ENCODE peak calls at places on chromosomes 16 and 17, in nine cellular contexts. T is AG04450, S is uterus, D is endothelial cell, E is AG10803, J is nephron progenitor cell, B is brain microvascular endothelial cell, A is heart right ventricle, L is cardiac fibroblast. Y is an unnamed sample.

GRCh38 chr16:89360760-89361435 is 129.5 kb downstream of the ANKRD11 start:
- DNase-seq in T (no peak), E (no peak), B (no peak), D (no peak), A (no peak), L (no peak), S (no peak), J (no peak), Y (no peak)

GRCh38 chr17:47882247-47882646 is 13.8 kb upstream of the SP2 start:
- DNase-seq in A (no peak), S (peak), E (peak), B (no peak), T (no peak), D (no peak), J (no peak), L (no peak), Y (peak)

GRCh38 chr17:45775576-45776011 is 8.5 kb upstream of the CRHR1 start:
- DNase-seq in S (no peak), L (no peak), A (peak), D (no peak), B (no peak), E (peak), T (no peak), J (no peak), Y (no peak)

GRCh38 chr16:2686912-2687507 is 4.7 kb downstream of the KCTD5 start:
- DNase-seq in S (no peak), L (no peak), J (no peak), E (no peak), T (no peak), D (no peak), A (no peak), B (no peak), Y (no peak)

GRCh38 chr17:64787921-64788271 is 125.8 kb upstream of the SMURF2 start:
- DNase-seq in L (no peak), T (no peak), A (no peak), E (no peak), B (no peak), D (no peak), J (no peak), S (no peak), Y (no peak)

GRCh38 chr16:3074860-3075545 is 9.6 kb downstream of the IL32 start:
- DNase-seq in S (no peak), E (no peak), A (no peak), D (no peak), B (no peak), L (no peak), J (no peak), T (no peak), Y (no peak)

GRCh38 chr16:3020604-3021448 is 658 bp downstream of the TNFRSF12A start:
- DNase-seq in J (peak), T (peak), B (peak), S (peak), L (peak), A (peak), E (peak), D (no peak), Y (peak)

GRCh38 chr16:68519225-68519745 is 19.8 kb upstream of the ZFP90 start:
- DNase-seq in T (no peak), A (no peak), S (no peak), B (no peak), L (no peak), D (no peak), E (no peak), J (no peak), Y (no peak)

GRCh38 chr16:57380671-57381462 is 8.6 kb downstream of the CX3CL1 start:
- DNase-seq in S (no peak), L (peak), A (no peak), D (no peak), T (no peak), E (no peak), B (peak), J (no peak), Y (peak)

GRCh38 chr16:30893744-30894539 is at the start of gene BCL7C:
- DNase-seq in E (peak), J (peak), D (peak), T (no peak), B (peak), S (peak), A (peak), L (peak), Y (peak)

GRCh38 chr17:63439682-63440081 is 6.4 kb downstream of the CYB561 start:
- DNase-seq in L (peak), S (no peak), A (no peak), J (no peak), E (peak), T (no peak), B (no peak), D (no peak), Y (peak)

GRCh38 chr16:83137326-83137770 is 510.6 kb downstream of the CDH13 start:
- DNase-seq in E (peak), J (no peak), L (peak), A (no peak), S (peak), T (peak), D (no peak), B (peak), Y (peak)

GRCh38 chr17:75552847-75553552 is 27.5 kb downstream of the LLGL2 start:
- DNase-seq in J (peak), S (no peak), D (no peak), B (no peak), E (no peak), T (no peak), A (no peak), L (no peak), Y (no peak)

GRCh38 chr17:50155115-50155819 is 4.8 kb upstream of the PPP1R9B start:
- DNase-seq in J (no peak), T (no peak), B (no peak), A (peak), L (peak), D (no peak), S (peak), E (peak), Y (no peak)

GRCh38 chr17:50161023-50161910 is 4.5 kb upstream of the SGCA start:
- DNase-seq in L (peak), A (peak), B (peak), D (peak), S (peak), J (peak), T (peak), E (peak), Y (peak)

GRCh38 chr17:50154604-50155003 is 4.1 kb upstream of the PPP1R9B start:
- DNase-seq in L (no peak), A (no peak), D (no peak), S (no peak), E (no peak), B (no peak), J (no peak), T (no peak), Y (no peak)

GRCh38 chr17:50153650-50154575 is 3.4 kb upstream of the PPP1R9B start:
- DNase-seq in T (no peak), A (peak), J (no peak), B (no peak), L (no peak), D (no peak), E (no peak), S (no peak), Y (no peak)

GRCh38 chr17:50157891-50158290 is 7.4 kb upstream of the PPP1R9B start:
- DNase-seq in S (no peak), L (no peak), E (no peak), T (no peak), J (no peak), A (no peak), D (no peak), B (no peak), Y (no peak)
- TF ChIP-seq CTCF in S (no peak), L (no peak), E (no peak), T (no peak), J (no peak), A (no peak), D (no peak), B (no peak), Y (no peak)

GRCh38 chr16:85220125-85220839 is 108.0 kb upstream of the CIBAR2 start:
- DNase-seq in T (peak), E (peak), B (peak), D (no peak), L (peak), J (peak), A (peak), S (peak), Y (peak)
- TF ChIP-seq CTCF in T (no peak), E (peak), B (no peak), D (no peak), L (no peak), J (no peak), A (peak), S (no peak), Y (no peak)

GRCh38 chr16:72428611-72429376 is 256.8 kb upstream of the PMFBP1 start:
- DNase-seq in B (no peak), E (no peak), L (no peak), A (no peak), T (no peak), J (no peak), D (no peak), S (no peak), Y (no peak)
- TF ChIP-seq CTCF in B (peak), E (no peak), L (no peak), A (no peak), T (no peak), J (no peak), D (no peak), S (no peak), Y (no peak)

GRCh38 chr16:62254847-62255246 is 218.6 kb upstream of the CDH8 start:
- DNase-seq in E (no peak), J (no peak), B (no peak), D (no peak), T (no peak), A (no peak), L (no peak), S (no peak), Y (no peak)

GRCh38 chr16:62261760-62262159 is 225.5 kb upstream of the CDH8 start:
- DNase-seq in A (no peak), D (no peak), S (no peak), J (no peak), E (no peak), B (no peak), T (no peak), L (no peak), Y (no peak)

GRCh38 chr16:62253926-62254325 is 217.7 kb upstream of the CDH8 start:
- DNase-seq in B (no peak), T (no peak), S (no peak), A (no peak), D (no peak), J (no peak), E (no peak), L (no peak), Y (no peak)

GRCh38 chr16:62256406-62256805 is 220.2 kb upstream of the CDH8 start:
- DNase-seq in S (no peak), L (no peak), E (no peak), A (no peak), J (no peak), T (no peak), B (no peak), D (no peak), Y (no peak)
- TF ChIP-seq CTCF in S (no peak), L (no peak), E (no peak), A (no peak), J (peak), T (no peak), B (peak), D (peak), Y (peak)

GRCh38 chr17:10697092-10698081 is at the start of the genes ADPRM and SCO1:
- DNase-seq in S (peak), J (peak), B (peak), A (peak), L (peak), D (peak), T (peak), E (peak), Y (peak)
- TF ChIP-seq CTCF in S (peak), J (no peak), B (peak), A (peak), L (peak), D (no peak), T (peak), E (peak), Y (peak)

GRCh38 chr17:76671912-76672262 is 28.3 kb upstream of the ST6GALNAC1 start:
- DNase-seq in L (no peak), D (no peak), S (no peak), B (no peak), A (no peak), J (no peak), T (no peak), E (no peak), Y (no peak)
- TF ChIP-seq CTCF in L (no peak), D (no peak), S (peak), B (no peak), A (no peak), J (no peak), T (no peak), E (no peak), Y (no peak)

DNA sequence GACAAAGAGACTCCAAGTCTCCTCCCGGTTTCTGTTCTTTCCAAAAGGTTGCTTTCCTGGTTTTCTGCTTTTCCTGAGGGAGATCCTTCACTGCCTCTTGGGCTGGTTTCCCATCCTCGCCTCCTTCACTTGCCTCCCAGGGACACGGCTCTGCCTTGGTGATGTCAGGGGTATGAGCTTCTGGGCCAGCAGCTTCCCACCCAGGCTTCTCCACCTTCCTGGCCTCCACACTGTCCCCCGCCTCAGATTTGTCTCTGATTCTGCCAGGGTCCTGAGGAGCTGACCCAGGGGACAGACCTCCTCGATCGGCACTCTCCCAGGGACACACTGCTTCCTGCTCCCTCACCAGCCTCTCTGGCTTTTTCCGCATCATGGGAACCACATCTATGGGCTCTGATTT is 14.5 kb downstream of the GPR179 start:
- DNase-seq in S (no peak), T (no peak), J (no peak), D (no peak), L (no peak), A (no peak), B (no peak), E (no peak), Y (no peak)
- TF ChIP-seq CTCF in S (no peak), T (no peak), J (no peak), D (no peak), L (no peak), A (no peak), B (no peak), E (no peak), Y (no peak)

GRCh38 chr17:81380682-81381518 is 14.4 kb upstream of the BAHCC1 start:
- DNase-seq in L (no peak), A (no peak), E (no peak), B (no peak), D (no peak), T (no peak), J (no peak), S (no peak), Y (no peak)

GRCh38 chr17:81378941-81379511 is 16.2 kb upstream of the BAHCC1 start:
- DNase-seq in D (no peak), L (no peak), A (no peak), B (no peak), J (no peak), E (no peak), T (no peak), S (no peak), Y (no peak)

GRCh38 chr17:81381632-81382577 is 13.4 kb upstream of the BAHCC1 start:
- DNase-seq in A (no peak), T (no peak), S (no peak), L (no peak), J (no peak), B (no peak), E (no peak), D (no peak), Y (no peak)

GRCh38 chr17:81380117-81380516 is 15.1 kb upstream of the BAHCC1 start:
- DNase-seq in B (no peak), J (no peak), L (no peak), E (no peak), T (no peak), S (no peak), A (no peak), D (no peak), Y (no peak)

DNA sequence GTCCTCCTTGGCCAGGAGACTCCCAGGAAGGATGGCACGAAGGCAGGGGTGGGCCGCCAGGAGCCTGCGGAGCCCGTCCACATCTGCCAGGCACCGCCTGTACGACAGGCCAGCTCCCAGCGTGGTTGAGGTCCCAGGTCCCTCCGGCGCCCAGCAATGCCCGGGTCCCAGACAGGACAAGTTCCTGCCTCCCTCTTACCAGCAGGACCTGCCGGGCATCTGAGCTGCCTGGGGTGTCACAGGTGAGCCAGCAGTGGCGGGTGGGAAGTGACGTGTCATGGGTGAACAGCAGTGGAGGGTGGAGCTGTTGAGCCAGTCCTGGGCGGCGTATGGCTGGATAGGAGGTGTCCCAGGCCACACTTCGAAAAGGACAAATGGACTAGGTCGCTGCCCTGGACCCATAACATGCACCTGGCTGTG is 15.7 kb upstream of the BAHCC1 start:
- DNase-seq in A (no peak), D (no peak), B (no peak), S (no peak), J (no peak), L (no peak), E (no peak), T (no peak), Y (no peak)
- TF ChIP-seq CTCF in A (no peak), D (no peak), B (no peak), S (no peak), J (no peak), L (no peak), E (no peak), T (no peak), Y (no peak)

DNA sequence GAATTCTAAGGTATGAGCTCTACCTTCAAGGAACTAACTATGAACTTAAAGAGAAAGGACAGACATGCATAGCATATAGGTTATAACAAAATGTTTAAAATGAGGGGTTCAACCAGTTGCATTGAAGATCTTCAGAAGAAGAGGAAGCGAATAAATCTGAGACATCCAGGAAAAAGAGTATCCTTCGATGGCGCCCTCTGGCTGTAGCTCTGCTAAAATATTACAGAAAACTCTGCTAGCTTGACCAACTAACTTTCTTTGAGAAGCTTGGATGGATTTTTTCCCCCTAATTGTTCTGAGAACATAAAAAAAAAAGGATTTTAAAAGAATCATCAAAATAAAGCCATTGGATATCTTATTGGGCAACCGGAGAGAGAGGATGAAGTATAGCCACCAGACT is 659.9 kb upstream of the SOX9 start:
- DNase-seq in B (peak), S (no peak), L (peak), E (peak), T (no peak), A (no peak), D (peak), J (no peak), Y (peak)
- TF ChIP-seq CTCF in B (peak), S (no peak), L (peak), E (peak), T (peak), A (peak), D (peak), J (peak), Y (peak)

Y was measured in HFFc6.